ENCODE peak calls at places on chromosomes 11 and 22, in nine cellular contexts. D, L, U, Z, B, X, A, K and G are unnamed samples.

GRCh38 chr11:64831411-64831891 is 13.0 kb downstream of the CDC42BPG start:
- DNase-seq in X (no peak), U (no peak), D (no peak), A (no peak), B (no peak), K (peak; percentile 63), L (no peak), Z (no peak), G (no peak)

GRCh38 chr22:49299821-49300231 is 527.8 kb downstream of the BRD1 start:
- DNase-seq in A (no peak), K (peak; percentile 46), B (no peak), U (peak; percentile 50), D (no peak), Z (no peak), L (peak; percentile 39), X (no peak), G (no peak)

GRCh38 chr11:35518766-35519165 is 6.7 kb downstream of the PAMR1 start:
- DNase-seq in Z (no peak), L (no peak), D (peak; percentile 23), B (no peak), K (no peak), X (no peak), U (no peak), A (no peak), G (no peak)

GRCh38 chr22:44440224-44441160 is 57.5 kb downstream of the RTL6 start:
- DNase-seq in K (peak; percentile 50), Z (no peak), L (peak; percentile 44), D (no peak), X (no peak), A (no peak), B (no peak), U (no peak), G (no peak)

GRCh38 chr11:34792814-34793241 is 123.4 kb downstream of the APIP start:
- DNase-seq in D (no peak), K (no peak), B (no peak), X (no peak), A (no peak), L (no peak), Z (no peak), U (no peak), G (no peak)

GRCh38 chr11:134410766-134411165 is 1.3 kb downstream of the B3GAT1 start:
- DNase-seq in K (no peak), L (no peak), Z (no peak), X (no peak), U (no peak), B (no peak), D (no peak), A (no peak), G (no peak)

GRCh38 chr22:42939941-42940653 is 74.9 kb downstream of the PACSIN2 start:
- DNase-seq in Z (no peak), L (no peak), U (no peak), K (peak; percentile 68), A (no peak), X (peak; percentile 90), D (no peak), B (peak; percentile 93), G (peak; percentile 75)

GRCh38 chr11:29227816-29228215 is 789.0 kb downstream of the KCNA4 start:
- DNase-seq in U (no peak), Z (no peak), D (no peak), K (no peak), B (peak; percentile 41), X (no peak), L (no peak), A (no peak), G (no peak)

GRCh38 chr22:27726726-27727449 is 74.7 kb downstream of the MN1 start:
- DNase-seq in B (peak; percentile 62), D (peak; percentile 21), K (peak; percentile 67), A (peak; percentile 72), Z (peak; percentile 62), X (peak; percentile 34), U (peak; percentile 91), L (no peak), G (no peak)

GRCh38 chr22:36366291-36366708 is 21.5 kb downstream of the MYH9 start:
- DNase-seq in L (no peak), A (peak; percentile 56), X (peak; percentile 68), B (peak; percentile 62), Z (no peak), K (no peak), U (no peak), D (no peak), G (no peak)

GRCh38 chr11:84673753-84674152 is 953.4 kb downstream of the DLG2 start:
- DNase-seq in B (peak; percentile 1), A (no peak), X (no peak), K (no peak), Z (no peak), L (no peak), D (no peak), U (no peak), G (peak; percentile 1)

GRCh38 chr11:21810650-21811049 is 382.2 kb upstream of the ANO5 start:
- DNase-seq in A (no peak), L (no peak), X (no peak), D (no peak), U (no peak), K (no peak), B (no peak), Z (no peak), G (no peak)

GRCh38 chr11:69187540-69188065 is 31.9 kb downstream of the SMIM38 start:
- DNase-seq in D (no peak), Z (no peak), A (no peak), B (no peak), L (no peak), X (no peak), U (no peak), K (no peak), G (no peak)

GRCh38 chr11:69189059-69189458 is 33.3 kb downstream of the SMIM38 start:
- DNase-seq in U (no peak), L (no peak), Z (no peak), B (no peak), A (no peak), X (no peak), D (no peak), K (no peak), G (no peak)

GRCh38 chr11:69183613-69184012 is 27.9 kb downstream of the SMIM38 start:
- DNase-seq in X (no peak), Z (no peak), D (no peak), L (no peak), A (no peak), U (no peak), K (no peak), B (no peak), G (no peak)

GRCh38 chr11:69190796-69191536 is 35.2 kb downstream of the SMIM38 start:
- DNase-seq in U (no peak), K (no peak), Z (no peak), B (no peak), X (no peak), A (no peak), D (no peak), L (no peak), G (no peak)

DNA sequence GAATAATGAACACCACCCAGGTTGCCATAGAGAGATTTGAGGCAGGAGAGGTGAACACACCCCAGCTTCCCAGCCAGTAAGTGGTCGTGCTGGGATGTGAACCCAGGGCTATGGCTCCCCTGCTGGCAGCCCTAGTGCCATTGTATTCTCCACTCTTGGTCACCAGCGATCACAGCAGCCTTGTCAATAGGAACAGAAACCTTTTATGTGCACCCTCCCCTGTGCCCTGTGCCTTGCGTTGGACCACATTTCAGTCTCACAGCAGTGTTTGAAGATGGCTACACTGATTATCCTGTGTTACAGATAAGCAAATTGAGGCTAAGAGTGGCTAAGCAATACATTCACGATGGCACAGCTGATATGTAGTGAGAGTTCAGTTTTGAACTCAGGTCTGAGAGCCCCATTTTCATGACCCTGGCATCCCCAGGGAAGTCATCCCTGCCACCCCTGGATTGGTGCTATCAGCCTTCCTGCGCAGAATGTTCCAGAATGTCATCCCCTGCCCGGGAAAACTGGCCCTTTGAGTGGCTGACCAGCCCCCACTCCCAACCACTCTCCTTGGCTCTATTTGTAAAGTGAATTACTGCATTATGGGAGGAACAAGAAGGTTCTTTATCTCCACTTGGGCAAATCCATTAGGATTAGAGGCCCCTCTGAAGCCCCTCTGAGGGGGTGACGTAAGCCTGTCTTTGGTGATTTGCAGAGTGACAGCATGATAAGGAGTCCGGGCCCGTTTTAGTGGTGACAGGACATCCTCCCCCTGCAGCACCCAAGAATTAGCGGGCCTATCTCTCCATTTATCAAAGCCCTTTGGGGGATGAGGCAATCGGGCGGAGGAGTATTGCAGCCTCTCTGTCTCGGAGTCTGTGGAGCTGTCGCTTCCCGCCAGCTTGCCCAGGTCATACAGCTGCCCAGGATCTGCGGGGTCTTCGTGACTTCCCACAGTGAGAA is 30.9 kb downstream of the SMIM38 start:
- DNase-seq in U (no peak), D (no peak), X (no peak), K (no peak), B (no peak), Z (no peak), L (no peak), A (no peak), G (no peak)
- TF ChIP-seq CTCF in U (no peak), D (peak; percentile 24), X (no peak), K (no peak), B (no peak), Z (no peak), L (no peak), A (no peak), G (peak; percentile 14)

GRCh38 chr11:112345708-112346107 is 85.0 kb upstream of the PLET1 start:
- DNase-seq in L (no peak), U (no peak), Z (no peak), B (no peak), D (no peak), A (no peak), K (no peak), X (no peak), G (no peak)
- TF ChIP-seq CTCF in L (no peak), U (no peak), Z (no peak), B (peak; percentile 35), D (no peak), A (no peak), K (no peak), X (no peak), G (peak; percentile 20)

GRCh38 chr11:19326499-19326898 is 85.8 kb upstream of the E2F8 start:
- DNase-seq in L (no peak), X (peak; percentile 29), B (peak; percentile 63), A (no peak), D (no peak), K (no peak), U (no peak), Z (no peak), G (peak; percentile 31)
- TF ChIP-seq CTCF in L (no peak), X (peak; percentile 52), B (peak; percentile 54), A (peak; percentile 32), D (peak; percentile 39), K (no peak), U (no peak), Z (no peak), G (peak; percentile 77)

GRCh38 chr11:75582461-75582934 is 20.4 kb downstream of the SERPINH1 start:
- DNase-seq in A (no peak), B (no peak), D (no peak), X (no peak), L (no peak), Z (no peak), U (no peak), K (no peak), G (no peak)

GRCh38 chr11:75585271-75585670 is 23.2 kb downstream of the SERPINH1 start:
- DNase-seq in D (no peak), L (no peak), B (no peak), K (no peak), Z (no peak), X (no peak), A (no peak), U (no peak), G (no peak)

GRCh38 chr11:75583710-75584658 is 21.9 kb downstream of the SERPINH1 start:
- DNase-seq in X (peak; percentile 61), D (no peak), Z (peak; percentile 75), A (peak; percentile 83), K (peak; percentile 85), B (peak; percentile 85), U (peak; percentile 85), L (peak; percentile 82), G (no peak)

GRCh38 chr11:75579841-75580240 is 17.8 kb downstream of the SERPINH1 start:
- DNase-seq in B (no peak), K (no peak), U (no peak), X (no peak), A (no peak), D (no peak), L (no peak), Z (no peak), G (no peak)

GRCh38 chr11:75582935-75583709 is 21.1 kb downstream of the SERPINH1 start:
- DNase-seq in A (peak; percentile 70), D (no peak), Z (peak; percentile 77), X (peak; percentile 66), U (peak; percentile 73), B (peak; percentile 79), L (peak; percentile 91), K (peak; percentile 86), G (peak; percentile 51)
- TF ChIP-seq CTCF in A (peak; percentile 65), D (no peak), Z (peak; percentile 43), X (peak; percentile 9), U (no peak), B (no peak), L (peak; percentile 11), K (peak; percentile 50), G (peak; percentile 42)